ENCODE peak calls at places on chromosomes 11 and 22, in four cellular contexts. S is keratinocyte, M is GM13977, Q is thoracic aorta. R is an unnamed sample.

GRCh38 chr11:102577182-102577581 is 46.6 kb upstream of the MMP7 start:
- DNase-seq in S (no peak), M (no peak), Q (no peak), R (no peak)

GRCh38 chr11:45899086-45899447 is 8.0 kb downstream of the FREY1 start:
- DNase-seq in S (no peak), M (no peak), Q (no peak), R (no peak)

GRCh38 chr22:44164031-44164430 is 16.7 kb upstream of the PARVG start:
- DNase-seq in S (no peak), M (no peak), Q (no peak), R (no peak)

GRCh38 chr11:129259950-129260349 is 67.8 kb upstream of the ARHGAP32 start:
- DNase-seq in S (no peak), M (no peak), Q (no peak), R (no peak)

GRCh38 chr11:64724863-64725535 is 2.0 kb upstream of the NRXN2 start:
- DNase-seq in S (no peak), M (no peak), Q (no peak), R (no peak)

GRCh38 chr11:47052165-47052564 is 115.6 kb downstream of the CSTPP1 start:
- DNase-seq in S (no peak), M (no peak), Q (no peak), R (no peak)

GRCh38 chr11:118882489-118882888 is 1.2 kb upstream of the CXCR5 start:
- DNase-seq in S (no peak), M (no peak), Q (no peak), R (no peak)

GRCh38 chr22:42519544-42520237 is at the start of gene RRP7A:
- DNase-seq in S (no peak), M (peak), Q (peak), R (peak)

GRCh38 chr11:14336507-14337503 is 22.2 kb downstream of the RRAS2 start:
- DNase-seq in S (peak), M (no peak), Q (no peak), R (no peak)

GRCh38 chr11:64810891-64811272 is 531 bp upstream of the MEN1 start:
- DNase-seq in S (no peak), M (peak), Q (no peak), R (no peak)

GRCh38 chr11:36492724-36493304 is 17.3 kb downstream of the TRAF6 start:
- DNase-seq in S (no peak), M (peak), Q (no peak), R (no peak)

GRCh38 chr11:125995313-125995712 is 49.5 kb downstream of the VSIG10L2 start:
- DNase-seq in S (no peak), M (peak), Q (no peak), R (no peak)

GRCh38 chr11:84322211-84322610 is 1036.0 kb upstream of the CCDC90B start:
- DNase-seq in S (no peak), M (no peak), Q (no peak), R (no peak)

GRCh38 chr11:114182471-114182968 is 113.7 kb upstream of the NNMT start:
- DNase-seq in S (no peak), M (no peak), Q (no peak), R (no peak)

GRCh38 chr11:88181776-88182175 is 6.5 kb upstream of the RAB38 start:
- DNase-seq in S (no peak), M (no peak), Q (no peak), R (no peak)

GRCh38 chr11:65159005-65159404 is 11.0 kb upstream of the SPDYC start:
- DNase-seq in S (no peak), M (peak), Q (no peak), R (no peak)

GRCh38 chr22:22195265-22196017 is 49.1 kb upstream of the VPREB1 start:
- DNase-seq in S (peak), M (peak), Q (no peak), R (no peak)

GRCh38 chr11:99865951-99866350 is 821.1 kb upstream of the ARHGAP42 start:
- DNase-seq in S (no peak), M (no peak), Q (no peak), R (no peak)

GRCh38 chr11:11505701-11506100 is 116.1 kb downstream of the GALNT18 start:
- DNase-seq in S (no peak), M (no peak), Q (no peak), R (no peak)

GRCh38 chr11:134751825-134752224 is 339.8 kb upstream of the B3GAT1 start:
- DNase-seq in S (no peak), M (no peak), Q (no peak), R (no peak)

GRCh38 chr22:25051073-25051472 is 98.6 kb downstream of the KIAA1671 start:
- DNase-seq in S (no peak), M (no peak), Q (no peak), R (no peak)

GRCh38 chr22:38462960-38463784 is 4.7 kb upstream of the KDELR3 start:
- DNase-seq in S (no peak), M (no peak), Q (no peak), R (no peak)

GRCh38 chr11:113732092-113732491 is 26.0 kb upstream of the TMPRSS5 start:
- DNase-seq in S (no peak), M (no peak), Q (no peak), R (no peak)

GRCh38 chr11:61482513-61482912 is 26.0 kb upstream of the LRRC10B start:
- DNase-seq in S (no peak), M (no peak), Q (no peak), R (no peak)

GRCh38 chr22:25334091-25334490 is 114.7 kb downstream of the CRYBB2 start:
- DNase-seq in S (no peak), M (no peak), Q (no peak), R (no peak)

GRCh38 chr22:46022881-46023512 is 46.0 kb upstream of the WNT7B start:
- DNase-seq in S (no peak), M (no peak), Q (no peak), R (no peak)

GRCh38 chr11:41533761-41534160 is 74.3 kb upstream of the LRRC4C start:
- DNase-seq in S (no peak), M (no peak), Q (no peak), R (no peak)

GRCh38 chr11:133934599-133935550 is 21.9 kb downstream of the IGSF9B start:
- DNase-seq in S (peak), M (no peak), Q (no peak), R (no peak)

GRCh38 chr11:3021125-3021524 is 29.0 kb upstream of the NAP1L4 start:
- DNase-seq in S (no peak), M (peak), Q (no peak), R (no peak)

GRCh38 chr22:40637181-40638150 is 947 bp upstream of the MRTFA start:
- DNase-seq in S (no peak), M (no peak), Q (no peak), R (peak)

GRCh38 chr11:93740802-93741093 is 547 bp downstream of the TAF1D start:
- DNase-seq in S (no peak), M (peak), Q (no peak), R (peak)

GRCh38 chr11:41175304-41175972 is 284.0 kb downstream of the LRRC4C start:
- DNase-seq in S (no peak), M (no peak), Q (no peak), R (no peak)

GRCh38 chr11:2178906-2179494 is 7.4 kb upstream of the TH start:
- DNase-seq in S (peak), M (no peak), Q (no peak), R (no peak)

GRCh38 chr11:120040136-120040840 is 97.6 kb downstream of the TRIM29 start:
- DNase-seq in S (no peak), M (no peak), Q (no peak), R (no peak)

GRCh38 chr11:10930961-10931760 is 73.3 kb upstream of the ZBED5 start:
- DNase-seq in S (no peak), M (peak), Q (peak), R (peak)

GRCh38 chr11:100774859-100775258 is 87.8 kb downstream of the ARHGAP42 start:
- DNase-seq in S (no peak), M (no peak), Q (no peak), R (no peak)

GRCh38 chr11:6612816-6613136 is 760 bp upstream of the TAF10 start:
- DNase-seq in S (peak), M (no peak), Q (no peak), R (no peak)
- TF ChIP-seq CTCF in S (peak), M (peak), Q (peak), R (peak)

GRCh38 chr22:50268655-50269113 is 1.5 kb downstream of the MAPK11 start:
- DNase-seq in S (no peak), M (no peak), Q (no peak), R (no peak)

GRCh38 chr22:50270302-50271010 is at the start of gene MAPK11:
- DNase-seq in S (no peak), M (peak), Q (no peak), R (peak)

GRCh38 chr22:50266994-50267393 is 3.2 kb downstream of the MAPK11 start:
- DNase-seq in S (no peak), M (no peak), Q (no peak), R (peak)

GRCh38 chr22:50269573-50270301 is 443 bp downstream of the MAPK11 start:
- DNase-seq in S (no peak), M (peak), Q (no peak), R (no peak)

GRCh38 chr22:50267591-50268390 is 2.4 kb downstream of the MAPK11 start:
- DNase-seq in S (no peak), M (peak), Q (no peak), R (peak)
- TF ChIP-seq CTCF in S (no peak), M (peak), Q (peak), R (peak)

DNA sequence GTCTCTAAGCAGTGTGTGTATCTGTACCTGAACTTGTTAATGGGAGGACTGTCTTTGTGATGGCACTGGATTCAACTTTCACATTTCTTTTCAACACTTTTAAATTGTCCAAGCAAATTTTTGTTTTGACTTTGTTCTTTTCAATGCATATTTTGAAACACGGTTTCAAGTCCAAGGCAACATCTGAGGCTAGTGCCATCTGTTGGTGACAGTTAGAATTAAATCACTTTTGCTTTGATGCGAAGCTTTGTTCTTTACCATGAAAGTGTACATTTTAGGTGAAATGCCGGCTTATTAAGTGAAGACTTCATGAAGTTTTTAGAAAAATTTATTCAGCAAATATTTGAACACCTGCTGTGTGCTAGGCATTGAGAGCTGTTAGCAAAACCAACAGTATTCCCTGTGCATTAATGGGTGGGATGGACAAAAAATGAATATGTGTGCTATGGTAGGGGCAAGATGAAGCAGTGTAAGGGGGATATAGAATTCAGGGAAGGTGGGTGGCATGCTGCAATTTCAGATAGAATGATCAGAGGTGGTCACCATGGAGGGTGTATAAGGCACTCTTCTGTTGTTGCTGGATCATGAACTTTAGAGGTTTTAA is 70.2 kb downstream of the DDX10 start:
- DNase-seq in S (no peak), M (peak), Q (no peak), R (no peak)
- TF ChIP-seq CTCF in S (peak), M (peak), Q (peak), R (no peak)

GRCh38 chr22:37331811-37332536 is 49.7 kb downstream of the CYTH4 start:
- DNase-seq in S (no peak), M (no peak), Q (no peak), R (no peak)
- TF ChIP-seq CTCF in S (no peak), M (no peak), Q (no peak), R (no peak)

GRCh38 chr11:18270102-18270501 is 4.0 kb downstream of the SAA1 start:
- DNase-seq in S (no peak), M (no peak), Q (no peak), R (no peak)
- TF ChIP-seq CTCF in S (peak), M (no peak), Q (no peak), R (no peak)

DNA sequence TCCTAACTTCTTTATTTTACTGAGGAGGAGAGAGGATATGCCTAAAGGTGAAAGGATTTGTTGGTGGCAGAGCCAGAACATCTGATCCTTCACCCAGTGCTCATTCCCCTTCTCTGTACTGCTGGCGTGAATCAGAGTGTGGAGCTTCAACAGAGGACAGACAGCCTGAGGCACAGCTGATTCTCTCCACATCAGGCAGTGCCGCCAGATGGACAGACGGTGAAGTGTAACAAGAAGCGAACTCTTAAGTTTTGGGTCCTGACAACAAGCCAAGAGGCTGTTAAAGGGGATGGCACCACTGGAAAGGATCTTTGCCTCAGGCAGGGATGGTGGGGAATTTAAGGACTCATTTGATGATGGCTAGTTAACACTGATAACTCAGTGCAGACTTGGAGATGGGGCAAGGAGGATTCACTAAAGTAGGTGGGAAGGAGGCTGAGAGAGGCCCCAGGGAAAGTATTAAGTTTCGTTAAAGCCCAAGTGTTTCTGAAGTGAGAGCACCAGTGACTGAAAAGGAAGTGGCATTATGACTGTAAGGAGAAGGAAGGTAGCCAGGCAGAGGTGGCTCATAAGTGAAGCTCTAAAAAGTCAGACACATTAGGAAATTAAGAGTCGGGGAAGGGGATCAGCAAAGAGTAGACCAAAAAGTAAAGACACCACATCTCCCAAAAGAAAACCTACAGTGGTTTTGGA is 81.3 kb downstream of the CLPB start:
- DNase-seq in S (no peak), M (peak), Q (no peak), R (no peak)
- TF ChIP-seq CTCF in S (no peak), M (peak), Q (no peak), R (no peak)

DNA sequence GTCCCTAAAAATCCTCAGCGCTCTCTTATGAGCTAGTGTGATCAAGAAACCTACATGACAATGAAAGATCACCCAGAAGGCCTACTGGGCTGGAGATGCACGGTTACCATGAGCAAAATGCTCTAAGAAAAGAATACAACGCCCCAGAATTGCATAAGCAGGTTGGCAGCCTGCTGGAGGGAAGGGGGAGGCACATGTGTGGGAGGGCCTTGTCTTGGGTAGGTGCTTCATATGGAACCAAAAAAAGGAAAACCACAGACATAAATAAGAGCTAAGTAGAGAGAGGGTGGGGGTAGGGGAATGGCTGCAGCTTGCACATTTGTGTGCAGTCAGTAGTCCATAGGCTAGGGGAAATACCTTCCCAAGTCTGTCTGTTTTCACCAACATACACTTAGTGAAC is 2.8 kb downstream of the SIAE start:
- DNase-seq in S (no peak), M (no peak), Q (no peak), R (no peak)
- TF ChIP-seq CTCF in S (no peak), M (no peak), Q (no peak), R (no peak)

GRCh38 chr11:975824-976223 is 50.2 kb downstream of the AP2A2 start:
- DNase-seq in S (no peak), M (no peak), Q (no peak), R (no peak)
- TF ChIP-seq CTCF in S (peak), M (peak), Q (no peak), R (no peak)

GRCh38 chr22:20497426-20497825 is 1.8 kb upstream of the KLHL22 start:
- DNase-seq in S (no peak), M (no peak), Q (no peak), R (no peak)
- TF ChIP-seq CTCF in S (no peak), M (no peak), Q (no peak), R (no peak)

R was measured in gastrocnemius medialis.